ENCODE peak calls at places on chromosomes 4 and X, in four cellular contexts. One of them, this sample, is unnamed.
A peak's percentile ranks its signal among the peaks of the same experiment; 100 is the strongest.

GRCh38 chrX:142251665-142252064 is 46.6 kb upstream of the MAGEC2 start:
- DNase-seq in stimulated activated naive B cell treated with anti-CD40 and anti-IgM and Interleukin-4, amounts not matched to agents 10 μg/mL and 1 μg/mL and 100 μg/mL, for 72 hours: no peak
- DNase-seq in HT1080: no peak
- DNase-seq in fibroblast of lung: no peak
- DNase-seq in this sample: no peak

GRCh38 chrX:46574941-46575381 is 1.4 kb downstream of the CHST7 start:
- DNase-seq in stimulated activated naive B cell treated with anti-CD40 and anti-IgM and Interleukin-4, amounts not matched to agents 10 μg/mL and 1 μg/mL and 100 μg/mL, for 72 hours: peak; percentile 5
- DNase-seq in HT1080: no peak
- DNase-seq in fibroblast of lung: no peak
- DNase-seq in this sample: peak; percentile 4

GRCh38 chr4:83196936-83197335 is 82.4 kb upstream of the PLAC8 start:
- DNase-seq in fibroblast of lung: no peak
- DNase-seq in HT1080: no peak
- DNase-seq in stimulated activated naive B cell treated with anti-CD40 and anti-IgM and Interleukin-4, amounts not matched to agents 10 μg/mL and 1 μg/mL and 100 μg/mL, for 72 hours: no peak
- DNase-seq in this sample: no peak

GRCh38 chr4:140930556-140930955 is 174.4 kb upstream of the TBC1D9 start:
- DNase-seq in HT1080: no peak
- DNase-seq in stimulated activated naive B cell treated with anti-CD40 and anti-IgM and Interleukin-4, amounts not matched to agents 10 μg/mL and 1 μg/mL and 100 μg/mL, for 72 hours: no peak
- DNase-seq in fibroblast of lung: no peak
- DNase-seq in this sample: no peak

GRCh38 chrX:74063426-74064155 is 240.4 kb upstream of the ZCCHC13 start:
- DNase-seq in fibroblast of lung: no peak
- DNase-seq in HT1080: no peak
- DNase-seq in stimulated activated naive B cell treated with anti-CD40 and anti-IgM and Interleukin-4, amounts not matched to agents 10 μg/mL and 1 μg/mL and 100 μg/mL, for 72 hours: no peak
- DNase-seq in this sample: no peak

GRCh38 chrX:39821011-39821708 is 276.6 kb downstream of the BCOR start:
- DNase-seq in HT1080: no peak
- DNase-seq in stimulated activated naive B cell treated with anti-CD40 and anti-IgM and Interleukin-4, amounts not matched to agents 10 μg/mL and 1 μg/mL and 100 μg/mL, for 72 hours: no peak
- DNase-seq in fibroblast of lung: peak; percentile 29
- DNase-seq in this sample: no peak

GRCh38 chrX:96564595-96564994 is 120.0 kb upstream of the DIAPH2 start:
- DNase-seq in fibroblast of lung: no peak
- DNase-seq in HT1080: no peak
- DNase-seq in stimulated activated naive B cell treated with anti-CD40 and anti-IgM and Interleukin-4, amounts not matched to agents 10 μg/mL and 1 μg/mL and 100 μg/mL, for 72 hours: no peak
- DNase-seq in this sample: no peak

GRCh38 chr4:88033309-88033708 is 25.9 kb downstream of the PKD2 start:
- DNase-seq in HT1080: peak; percentile 53
- DNase-seq in fibroblast of lung: peak; percentile 75
- DNase-seq in stimulated activated naive B cell treated with anti-CD40 and anti-IgM and Interleukin-4, amounts not matched to agents 10 μg/mL and 1 μg/mL and 100 μg/mL, for 72 hours: peak; percentile 26
- DNase-seq in this sample: no peak

GRCh38 chr4:13989496-13989895 is 362.0 kb upstream of the BOD1L1 start:
- DNase-seq in fibroblast of lung: peak; percentile 38
- DNase-seq in HT1080: peak; percentile 56
- DNase-seq in stimulated activated naive B cell treated with anti-CD40 and anti-IgM and Interleukin-4, amounts not matched to agents 10 μg/mL and 1 μg/mL and 100 μg/mL, for 72 hours: no peak
- DNase-seq in this sample: no peak

GRCh38 chr4:1058997-1059665 is 47.7 kb downstream of the FGFRL1 start:
- DNase-seq in stimulated activated naive B cell treated with anti-CD40 and anti-IgM and Interleukin-4, amounts not matched to agents 10 μg/mL and 1 μg/mL and 100 μg/mL, for 72 hours: no peak
- DNase-seq in HT1080: no peak
- DNase-seq in fibroblast of lung: no peak
- DNase-seq in this sample: no peak

GRCh38 chr4:139164731-139165130 is 12.3 kb downstream of the ELF2 start:
- DNase-seq in stimulated activated naive B cell treated with anti-CD40 and anti-IgM and Interleukin-4, amounts not matched to agents 10 μg/mL and 1 μg/mL and 100 μg/mL, for 72 hours: no peak
- DNase-seq in HT1080: no peak
- DNase-seq in fibroblast of lung: no peak
- DNase-seq in this sample: no peak

GRCh38 chrX:42399632-42400024 is 378.3 kb downstream of the PPP1R2C start:
- DNase-seq in fibroblast of lung: no peak
- DNase-seq in HT1080: no peak
- DNase-seq in stimulated activated naive B cell treated with anti-CD40 and anti-IgM and Interleukin-4, amounts not matched to agents 10 μg/mL and 1 μg/mL and 100 μg/mL, for 72 hours: no peak
- DNase-seq in this sample: no peak

GRCh38 chrX:26586570-26586969 is 370.6 kb downstream of the MAGEB5 start:
- DNase-seq in fibroblast of lung: no peak
- DNase-seq in HT1080: no peak
- DNase-seq in stimulated activated naive B cell treated with anti-CD40 and anti-IgM and Interleukin-4, amounts not matched to agents 10 μg/mL and 1 μg/mL and 100 μg/mL, for 72 hours: no peak
- DNase-seq in this sample: peak; percentile 1

GRCh38 chrX:136647969-136648368 is at the start of gene CD40LG:
- DNase-seq in stimulated activated naive B cell treated with anti-CD40 and anti-IgM and Interleukin-4, amounts not matched to agents 10 μg/mL and 1 μg/mL and 100 μg/mL, for 72 hours: no peak
- DNase-seq in fibroblast of lung: no peak
- DNase-seq in HT1080: no peak
- DNase-seq in this sample: no peak

GRCh38 chr4:77576351-77576750 is 29.3 kb upstream of the CXCL13 start:
- DNase-seq in fibroblast of lung: no peak
- DNase-seq in HT1080: no peak
- DNase-seq in stimulated activated naive B cell treated with anti-CD40 and anti-IgM and Interleukin-4, amounts not matched to agents 10 μg/mL and 1 μg/mL and 100 μg/mL, for 72 hours: no peak
- DNase-seq in this sample: no peak

GRCh38 chr4:5894266-5894665 is 1.4 kb upstream of the CRMP1 start:
- DNase-seq in HT1080: no peak
- DNase-seq in stimulated activated naive B cell treated with anti-CD40 and anti-IgM and Interleukin-4, amounts not matched to agents 10 μg/mL and 1 μg/mL and 100 μg/mL, for 72 hours: no peak
- DNase-seq in fibroblast of lung: no peak
- DNase-seq in this sample: no peak

GRCh38 chrX:117196481-117196880 is 733.7 kb upstream of the CT83 start:
- DNase-seq in HT1080: no peak
- DNase-seq in fibroblast of lung: no peak
- DNase-seq in stimulated activated naive B cell treated with anti-CD40 and anti-IgM and Interleukin-4, amounts not matched to agents 10 μg/mL and 1 μg/mL and 100 μg/mL, for 72 hours: no peak
- DNase-seq in this sample: no peak

GRCh38 chr4:169249214-169249973 is 21.4 kb downstream of the SH3RF1 start:
- DNase-seq in HT1080: no peak
- DNase-seq in stimulated activated naive B cell treated with anti-CD40 and anti-IgM and Interleukin-4, amounts not matched to agents 10 μg/mL and 1 μg/mL and 100 μg/mL, for 72 hours: no peak
- DNase-seq in fibroblast of lung: peak; percentile 55
- DNase-seq in this sample: no peak

This sample was measured in substantia nigra.